ENCODE peak calls at places on chromosomes 1 and 21, in seven cellular contexts. G, U, A, S, D, H and R are unnamed samples.

GRCh38 chr1:153534933-153535663 is 693 bp downstream of the S100A6 start:
- DNase-seq in H (peak; percentile 34), S (no peak), A (no peak), D (no peak), G (no peak), U (peak; percentile 49), R (peak; percentile 42)

GRCh38 chr1:176691251-176692228 is 228.6 kb downstream of the PAPPA2 start:
- DNase-seq in D (peak; percentile 76), A (peak; percentile 47), H (peak; percentile 48), G (peak; percentile 88), S (peak; percentile 35), U (no peak), R (peak; percentile 3)

GRCh38 chr1:222923506-222923905 is 108.7 kb downstream of the DISP1 start:
- DNase-seq in H (peak; percentile 60), D (no peak), A (no peak), S (no peak), G (no peak), U (no peak), R (no peak)

GRCh38 chr1:220874201-220874655 is 5.0 kb upstream of the HLX start:
- DNase-seq in S (peak; percentile 53), H (peak; percentile 67), G (peak; percentile 55), A (peak; percentile 16), U (no peak), D (peak; percentile 21), R (peak; percentile 93)

GRCh38 chr1:204079608-204079999 is 6.7 kb downstream of the SOX13 start:
- DNase-seq in S (no peak), H (no peak), G (no peak), D (no peak), A (no peak), U (no peak), R (no peak)

GRCh38 chr1:110240476-110241210 is 30.5 kb downstream of the KCNC4 start:
- DNase-seq in S (no peak), U (no peak), G (peak; percentile 76), D (no peak), H (no peak), A (no peak), R (no peak)

GRCh38 chr1:206719169-206719839 is 34.6 kb downstream of the MAPKAPK2 start:
- DNase-seq in A (no peak), S (no peak), D (no peak), H (no peak), G (no peak), U (no peak), R (no peak)

GRCh38 chr1:227449051-227449450 is 114.3 kb upstream of the ZNF678 start:
- DNase-seq in A (no peak), D (no peak), H (peak; percentile 28), U (no peak), G (peak; percentile 21), S (peak; percentile 70), R (no peak)

GRCh38 chr21:44670642-44671432 is 4.1 kb upstream of the KRTAP12-2 start:
- DNase-seq in A (no peak), S (no peak), D (no peak), H (no peak), U (no peak), G (no peak), R (no peak)

GRCh38 chr21:30674312-30674711 is 31.6 kb downstream of the KRTAP20-3 start:
- DNase-seq in U (no peak), A (no peak), D (no peak), S (no peak), G (no peak), H (no peak), R (no peak)

GRCh38 chr1:223212441-223212840 is 69.4 kb upstream of the TLR5 start:
- DNase-seq in G (no peak), S (no peak), H (no peak), A (no peak), U (no peak), D (no peak), R (no peak)

GRCh38 chr1:32413507-32414185 is 19.4 kb upstream of the BSDC1 start:
- DNase-seq in U (no peak), H (peak; percentile 69), D (peak; percentile 38), G (peak; percentile 47), A (peak; percentile 69), S (peak; percentile 80), R (peak; percentile 63)

GRCh38 chr1:9580942-9581341 is 7.8 kb upstream of the TMEM201 start:
- DNase-seq in S (no peak), U (no peak), G (no peak), A (no peak), H (no peak), D (no peak), R (no peak)

GRCh38 chr1:22850681-22851080 is 122.0 kb downstream of the LACTBL1 start:
- DNase-seq in H (no peak), U (peak; percentile 84), S (no peak), D (peak; percentile 40), A (no peak), G (no peak), R (peak; percentile 83)

GRCh38 chr1:88890790-88891317 is 513 bp downstream of the GTF2B start:
- DNase-seq in H (peak; percentile 72), D (peak; percentile 38), U (no peak), G (peak; percentile 43), S (no peak), A (no peak), R (peak; percentile 39)

GRCh38 chr1:11862890-11863289 is 4.1 kb upstream of the NPPB start:
- DNase-seq in D (peak; percentile 14), A (no peak), H (no peak), G (no peak), S (no peak), U (no peak), R (peak; percentile 47)

GRCh38 chr21:22120616-22121266 is 1122.5 kb downstream of the NCAM2 start:
- DNase-seq in G (no peak), H (no peak), A (no peak), D (no peak), S (no peak), U (no peak), R (no peak)

GRCh38 chr1:173506437-173506836 is 29.3 kb downstream of the PRDX6 start:
- DNase-seq in A (peak; percentile 10), S (no peak), U (no peak), D (peak; percentile 63), G (no peak), H (no peak), R (no peak)

GRCh38 chr21:43188181-43188580 is 19.4 kb downstream of the CRYAA start:
- DNase-seq in A (no peak), U (no peak), G (no peak), H (no peak), D (no peak), S (no peak), R (no peak)

GRCh38 chr1:67570473-67571143 is 114.4 kb upstream of the GADD45A start:
- DNase-seq in H (peak; percentile 87), D (peak; percentile 98), A (no peak), S (peak; percentile 62), G (no peak), U (no peak), R (peak; percentile 50)

GRCh38 chr1:41618066-41618825 is 133.8 kb upstream of the EDN2 start:
- DNase-seq in A (no peak), D (peak; percentile 49), S (no peak), G (no peak), H (no peak), U (peak; percentile 92), R (peak; percentile 42)

GRCh38 chr1:113072757-113073456 is at the start of gene LRIG2:
- DNase-seq in D (peak; percentile 95), U (peak; percentile 98), H (peak; percentile 99), S (peak; percentile 96), A (peak; percentile 97), G (peak; percentile 97), R (peak; percentile 98)

GRCh38 chr1:95127380-95127779 is 10.2 kb downstream of the TLCD4 start:
- DNase-seq in U (no peak), A (no peak), S (no peak), H (no peak), D (peak; percentile 35), G (no peak), R (no peak)

GRCh38 chr1:177825276-177825903 is 144.5 kb downstream of the SEC16B start:
- DNase-seq in H (no peak), D (no peak), U (no peak), G (no peak), S (no peak), A (no peak), R (no peak)

GRCh38 chr1:3464649-3465025 is 10.2 kb downstream of the ARHGEF16 start:
- DNase-seq in U (no peak), H (no peak), G (no peak), S (no peak), D (no peak), A (no peak), R (no peak)

GRCh38 chr1:1038694-1039093 is 18.8 kb downstream of the AGRN start:
- DNase-seq in D (no peak), S (no peak), U (no peak), G (no peak), A (no peak), H (no peak), R (no peak)

GRCh38 chr21:34959607-34960006 is 89.5 kb downstream of the RUNX1 start:
- DNase-seq in A (no peak), G (no peak), U (no peak), D (no peak), S (no peak), H (no peak), R (no peak)

GRCh38 chr1:20636785-20637347 is 3.6 kb downstream of the PINK1 start:
- DNase-seq in S (no peak), U (no peak), D (no peak), A (no peak), G (no peak), H (no peak), R (no peak)

GRCh38 chr21:45640888-45641479 is 2.5 kb upstream of the PCBP3 start:
- DNase-seq in G (no peak), S (peak; percentile 17), H (peak; percentile 90), D (no peak), A (no peak), U (no peak), R (no peak)

GRCh38 chr1:153880962-153881361 is 41.8 kb downstream of the GATAD2B start:
- DNase-seq in U (peak; percentile 90), A (no peak), H (peak; percentile 97), G (peak; percentile 100), S (no peak), D (peak; percentile 95), R (peak; percentile 99)

GRCh38 chr1:22808846-22809501 is 98.3 kb downstream of the EPHB2 start:
- DNase-seq in H (peak; percentile 94), S (no peak), D (no peak), U (peak; percentile 85), A (no peak), G (peak; percentile 70), R (no peak)

GRCh38 chr1:20411196-20411980 is 74.6 kb downstream of the CAMK2N1 start:
- DNase-seq in U (peak; percentile 83), H (peak; percentile 84), A (peak; percentile 60), S (no peak), G (no peak), D (peak; percentile 81), R (peak; percentile 47)

GRCh38 chr1:64471218-64471719 is 1.3 kb downstream of the CACHD1 start:
- DNase-seq in S (no peak), H (peak; percentile 40), A (no peak), G (no peak), D (no peak), U (no peak), R (peak; percentile 30)

GRCh38 chr1:113109908-113110554 is 37.0 kb downstream of the LRIG2 start:
- DNase-seq in A (no peak), S (no peak), D (no peak), U (peak; percentile 58), G (no peak), H (peak; percentile 95), R (peak; percentile 49)

GRCh38 chr1:16461681-16462080 is 21.2 kb downstream of the NECAP2 start:
- DNase-seq in H (no peak), U (no peak), D (peak; percentile 6), S (no peak), G (no peak), A (no peak), R (no peak)